ENCODE peak calls at places on chromosome 5, in four cellular contexts. T is IMR-90, N is hepatic stellate cell, A is psoas muscle. U is an unnamed sample.

GRCh38 chr5:124553911-124554310 is 192.5 kb downstream of the ZNF608 start:
- DNase-seq in N (no peak), A (no peak), T (no peak), U (no peak)

GRCh38 chr5:886716-887325 is 5.8 kb downstream of the BRD9 start:
- DNase-seq in T (no peak), A (no peak), N (no peak), U (no peak)

GRCh38 chr5:179806250-179807045 is at the start of gene MGAT4B:
- DNase-seq in T (peak; percentile 70), N (peak; percentile 94), A (peak; percentile 79), U (peak; percentile 36)

GRCh38 chr5:74895906-74896305 is 29.7 kb upstream of the FAM169A start:
- DNase-seq in A (no peak), T (peak; percentile 59), N (no peak), U (no peak)

GRCh38 chr5:58502032-58502431 is 10.8 kb downstream of the GAPT start:
- DNase-seq in N (no peak), A (no peak), T (no peak), U (no peak)

GRCh38 chr5:78162253-78162862 is 132.1 kb downstream of the AP3B1 start:
- DNase-seq in T (peak; percentile 44), N (peak; percentile 11), A (no peak), U (no peak)

GRCh38 chr5:144391044-144391443 is 220.4 kb downstream of the KCTD16 start:
- DNase-seq in A (no peak), T (no peak), N (no peak), U (no peak)

GRCh38 chr5:36692791-36693763 is 86.7 kb downstream of the SLC1A3 start:
- DNase-seq in A (peak; percentile 78), T (peak; percentile 53), N (peak; percentile 47), U (peak; percentile 23)

GRCh38 chr5:58462623-58463230 is 2.8 kb upstream of the PLK2 start:
- DNase-seq in T (peak; percentile 72), N (peak; percentile 21), A (no peak), U (no peak)

GRCh38 chr5:8908055-8908683 is 637.7 kb downstream of the SEMA5A start:
- DNase-seq in T (peak; percentile 43), A (no peak), N (no peak), U (no peak)

GRCh38 chr5:140573683-140574082 is 9.1 kb downstream of the SLC35A4 start:
- DNase-seq in N (no peak), A (no peak), T (no peak), U (no peak)

GRCh38 chr5:45411971-45412612 is 284.1 kb downstream of the HCN1 start:
- DNase-seq in N (no peak), A (no peak), T (peak; percentile 22), U (no peak)

GRCh38 chr5:100840364-100840763 is 62.7 kb downstream of the ST8SIA4 start:
- DNase-seq in T (peak; percentile 35), A (no peak), N (no peak), U (no peak)

GRCh38 chr5:139740993-139741672 is 54.5 kb upstream of the PSD2 start:
- DNase-seq in N (no peak), A (no peak), T (no peak), U (no peak)

GRCh38 chr5:41510176-41510831 is at the start of gene PLCXD3:
- DNase-seq in N (peak; percentile 16), A (peak; percentile 12), T (no peak), U (no peak)

GRCh38 chr5:149422429-149423286 is 43.6 kb upstream of the IL17B start:
- DNase-seq in A (peak; percentile 57), N (peak; percentile 81), T (peak; percentile 95), U (no peak)

GRCh38 chr5:132487841-132488555 is 2.6 kb downstream of the IRF1 start:
- DNase-seq in A (no peak), T (no peak), N (no peak), U (no peak)

GRCh38 chr5:155091063-155091648 is 77.6 kb downstream of the KIF4B start:
- DNase-seq in A (no peak), T (no peak), N (no peak), U (no peak)

GRCh38 chr5:14305045-14305444 is 161.9 kb downstream of the TRIO start:
- DNase-seq in N (peak; percentile 41), T (peak; percentile 94), A (no peak), U (no peak)

GRCh38 chr5:98510111-98510510 is 263.4 kb upstream of the RGMB start:
- DNase-seq in A (no peak), N (no peak), T (peak; percentile 38), U (no peak)

GRCh38 chr5:95148453-95148852 is 136.4 kb downstream of the MCTP1 start:
- DNase-seq in N (no peak), A (no peak), T (no peak), U (no peak)

GRCh38 chr5:172859966-172860365 is 25.9 kb downstream of the ERGIC1 start:
- DNase-seq in A (no peak), T (no peak), N (no peak), U (no peak)